ENCODE peak calls at places on chromosomes 16 and 17, in eight cellular contexts. U, H, T, L, G, R, D and F are unnamed samples.

GRCh38 chr16:1073566-1074378 is 1.2 kb downstream of the SSTR5 start:
- DNase-seq in U (no peak), H (no peak), T (no peak), L (no peak), G (no peak), R (no peak), D (peak; percentile 56), F (no peak)

GRCh38 chr16:75805946-75806345 is 79.7 kb upstream of the CPHXL start:
- DNase-seq in U (no peak), H (no peak), T (no peak), L (no peak), G (no peak), R (no peak), D (no peak), F (no peak)

GRCh38 chr17:75289832-75290337 is 652 bp upstream of the SLC25A19 start:
- DNase-seq in U (peak; percentile 52), H (peak; percentile 33), T (peak; percentile 74), L (peak; percentile 47), G (peak; percentile 75), R (no peak), D (peak; percentile 70), F (peak; percentile 40)

GRCh38 chr17:21125862-21126261 is 902 bp upstream of the DHRS7B start:
- DNase-seq in U (no peak), H (no peak), T (peak; percentile 7), L (no peak), G (no peak), R (no peak), D (no peak), F (no peak)

GRCh38 chr17:82959242-82959930 is 119.6 kb upstream of the ZNF750 start:
- DNase-seq in U (peak; percentile 11), H (no peak), T (no peak), L (no peak), G (peak; percentile 13), R (no peak), D (no peak), F (no peak)

GRCh38 chr17:1764274-1764673 is 2.4 kb downstream of the SERPINF1 start:
- DNase-seq in U (peak; percentile 74), H (peak; percentile 83), T (no peak), L (peak; percentile 71), G (peak; percentile 84), R (peak; percentile 59), D (no peak), F (no peak)

GRCh38 chr16:56606688-56607618 is 1.4 kb upstream of the MT2A start:
- DNase-seq in U (peak; percentile 68), H (peak; percentile 100), T (no peak), L (peak; percentile 80), G (peak; percentile 83), R (peak; percentile 79), D (peak; percentile 91), F (peak; percentile 94)

GRCh38 chr17:61997649-61998048 is 67.4 kb downstream of the MED13 start:
- DNase-seq in U (no peak), H (peak; percentile 73), T (no peak), L (no peak), G (no peak), R (no peak), D (no peak), F (no peak)

GRCh38 chr16:69195371-69196029 is 8.5 kb downstream of the SNTB2 start:
- DNase-seq in U (no peak), H (no peak), T (no peak), L (no peak), G (no peak), R (no peak), D (no peak), F (no peak)

GRCh38 chr17:14372905-14373559 is 72.2 kb downstream of the HS3ST3B1 start:
- DNase-seq in U (no peak), H (no peak), T (no peak), L (no peak), G (no peak), R (no peak), D (no peak), F (no peak)

GRCh38 chr17:77427471-77427991 is 286.8 kb downstream of the SEC14L1 start:
- DNase-seq in U (peak; percentile 66), H (peak; percentile 85), T (no peak), L (peak; percentile 89), G (peak; percentile 60), R (no peak), D (peak; percentile 61), F (peak; percentile 63)

GRCh38 chr16:81517630-81518438 is 73.2 kb downstream of the CMIP start:
- DNase-seq in U (no peak), H (peak; percentile 83), T (no peak), L (no peak), G (no peak), R (no peak), D (no peak), F (peak; percentile 44)

GRCh38 chr16:76639685-76640289 is 362.6 kb downstream of the CNTNAP4 start:
- DNase-seq in U (no peak), H (peak; percentile 0), T (peak; percentile 42), L (no peak), G (no peak), R (no peak), D (peak; percentile 35), F (peak; percentile 18)

GRCh38 chr16:73993878-73994277 is 302.7 kb upstream of the PSMD7 start:
- DNase-seq in U (no peak), H (no peak), T (no peak), L (no peak), G (no peak), R (no peak), D (no peak), F (no peak)

GRCh38 chr17:14330492-14330920 is 29.6 kb downstream of the HS3ST3B1 start:
- DNase-seq in U (no peak), H (peak; percentile 42), T (no peak), L (no peak), G (no peak), R (peak; percentile 36), D (no peak), F (no peak)

GRCh38 chr16:50369133-50369804 is 481 bp upstream of the BRD7 start:
- DNase-seq in U (no peak), H (no peak), T (no peak), L (no peak), G (no peak), R (no peak), D (no peak), F (no peak)
- H3K27ac ChIP-seq in U (peak overlapping the region; percentile 59), H (no peak overlapping the region), T (no peak overlapping the region), L (peak overlapping the region; percentile 74), G (peak overlapping the region; percentile 1), R (no peak overlapping the region), D (peak overlapping the region; percentile 95), F (peak overlapping the region; percentile 74)

GRCh38 chr17:40714473-40714872 is 10.9 kb upstream of the KRT24 start:
- DNase-seq in U (no peak), H (peak; percentile 12), T (peak; percentile 7), L (no peak), G (no peak), R (no peak), D (peak; percentile 33), F (no peak)
- TF ChIP-seq CTCF in U (no peak), H (no peak), T (peak; percentile 26), L (no peak), G (no peak), R (no peak), D (no peak), F (no peak)

GRCh38 chr16:84896847-84897246 is 77.1 kb downstream of the CRISPLD2 start:
- DNase-seq in U (no peak), H (no peak), T (no peak), L (no peak), G (no peak), R (no peak), D (no peak), F (no peak)
- H3K27ac ChIP-seq in U (no peak overlapping the region), H (no peak overlapping the region), T (no peak overlapping the region), L (no peak overlapping the region), G (peak overlapping the region; percentile 10), R (no peak overlapping the region), D (no peak overlapping the region), F (no peak overlapping the region)

DNA sequence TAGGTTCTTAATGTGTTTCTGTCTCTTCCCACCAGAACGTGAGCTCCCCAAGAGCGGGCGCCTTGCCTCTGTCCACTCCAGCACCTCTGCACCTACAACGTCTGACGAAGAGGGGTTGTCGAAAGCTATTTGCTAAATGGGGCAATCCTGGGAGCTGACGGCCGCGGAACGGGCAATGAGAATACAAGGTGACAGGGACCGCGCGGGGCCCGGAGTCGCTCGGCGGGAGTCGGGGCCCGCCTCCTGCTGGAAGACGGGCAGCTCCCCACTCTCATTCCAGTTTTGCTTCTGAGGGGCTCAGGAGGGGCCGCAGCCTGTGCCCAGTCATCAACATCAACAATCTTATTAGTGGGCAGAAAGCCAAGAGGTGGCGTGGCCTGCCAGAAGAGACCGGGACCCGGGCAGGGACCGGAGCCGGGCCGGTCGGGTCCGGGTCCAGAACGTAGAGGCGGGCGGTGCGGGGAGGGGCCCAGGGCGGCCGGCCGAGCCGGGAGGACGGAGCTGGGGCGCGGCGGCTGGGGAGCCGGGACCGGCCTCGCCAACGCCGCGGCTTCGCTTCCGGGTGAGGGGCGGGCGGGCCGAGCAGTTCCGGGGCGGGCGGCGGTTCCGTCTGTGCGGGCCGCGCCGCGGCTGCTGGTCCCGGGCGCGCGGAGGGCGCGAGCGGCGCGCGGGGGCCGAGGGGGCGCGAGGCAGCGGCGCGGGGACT is at the start of gene MOSMO:
- DNase-seq in U (peak; percentile 80), H (peak; percentile 67), T (peak; percentile 69), L (peak; percentile 75), G (peak; percentile 82), R (peak; percentile 76), D (peak; percentile 46), F (peak; percentile 73)
- TF ChIP-seq CTCF in U (peak; percentile 24), H (no peak), T (peak; percentile 11), L (no peak), G (no peak), R (no peak), D (no peak), F (no peak)

GRCh38 chr17:65039349-65039988 is 17.1 kb downstream of the GNA13 start:
- DNase-seq in U (no peak), H (no peak), T (no peak), L (no peak), G (no peak), R (no peak), D (no peak), F (peak; percentile 90)

GRCh38 chr17:65037157-65037556 is 19.4 kb downstream of the GNA13 start:
- DNase-seq in U (no peak), H (no peak), T (no peak), L (no peak), G (no peak), R (no peak), D (no peak), F (no peak)

GRCh38 chr17:65030618-65031017 is 25.9 kb downstream of the GNA13 start:
- DNase-seq in U (no peak), H (no peak), T (no peak), L (no peak), G (no peak), R (no peak), D (no peak), F (no peak)

GRCh38 chr17:65035191-65035590 is 21.3 kb downstream of the GNA13 start:
- DNase-seq in U (no peak), H (no peak), T (no peak), L (no peak), G (no peak), R (no peak), D (no peak), F (no peak)

GRCh38 chr17:65035704-65036103 is 20.8 kb downstream of the GNA13 start:
- DNase-seq in U (no peak), H (no peak), T (no peak), L (no peak), G (no peak), R (no peak), D (no peak), F (no peak)
- H3K27ac ChIP-seq in U (peak overlapping the region; percentile 67), H (no peak overlapping the region), T (peak overlapping the region; percentile 22), L (no peak overlapping the region), G (peak overlapping the region; percentile 25), R (peak overlapping the region; percentile 49), D (no peak overlapping the region), F (no peak overlapping the region)

GRCh38 chr16:3131755-3132377 is 3.0 kb upstream of the ZNF213 start:
- DNase-seq in U (no peak), H (peak; percentile 25), T (peak; percentile 40), L (no peak), G (peak; percentile 55), R (no peak), D (peak; percentile 70), F (peak; percentile 23)
- TF ChIP-seq CTCF in U (peak; percentile 63), H (peak; percentile 50), T (peak; percentile 61), L (no peak), G (peak; percentile 30), R (no peak), D (peak; percentile 39), F (peak; percentile 63)